ENCODE peak calls at places on chromosome 15, in ten cellular contexts. One of them, this sample, is unnamed.

GRCh38 chr15:44101944-44102343 is 93.1 kb downstream of the FRMD5 start:
- DNase-seq in AG09319: peak; percentile 46
- DNase-seq in esophagus muscularis mucosa: no peak
- DNase-seq in foreskin fibroblast: peak; percentile 73
- DNase-seq in transverse colon: no peak
- DNase-seq in fibroblast of the aortic adventitia: peak; percentile 91
- DNase-seq in stomach: no peak
- DNase-seq in PC-3: peak; percentile 53
- DNase-seq in sigmoid colon: no peak
- DNase-seq in glutamatergic neuron: no peak
- DNase-seq in this sample: no peak

GRCh38 chr15:59797756-59798604 is 108.9 kb upstream of the BNIP2 start:
- DNase-seq in sigmoid colon: no peak
- DNase-seq in stomach: no peak
- DNase-seq in glutamatergic neuron: no peak
- DNase-seq in PC-3: no peak
- DNase-seq in AG09319: no peak
- DNase-seq in esophagus muscularis mucosa: no peak
- DNase-seq in foreskin fibroblast: no peak
- DNase-seq in fibroblast of the aortic adventitia: no peak
- DNase-seq in transverse colon: no peak
- DNase-seq in this sample: no peak

GRCh38 chr15:80611543-80612080 is 83.5 kb upstream of the ABHD17C start:
- DNase-seq in sigmoid colon: no peak
- DNase-seq in PC-3: no peak
- DNase-seq in AG09319: no peak
- DNase-seq in foreskin fibroblast: no peak
- DNase-seq in fibroblast of the aortic adventitia: no peak
- DNase-seq in glutamatergic neuron: no peak
- DNase-seq in stomach: no peak
- DNase-seq in transverse colon: no peak
- DNase-seq in esophagus muscularis mucosa: no peak
- DNase-seq in this sample: no peak

GRCh38 chr15:23628612-23629233 is 18.9 kb downstream of the MAGEL2 start:
- DNase-seq in glutamatergic neuron: no peak
- DNase-seq in sigmoid colon: no peak
- DNase-seq in stomach: no peak
- DNase-seq in PC-3: no peak
- DNase-seq in fibroblast of the aortic adventitia: no peak
- DNase-seq in AG09319: no peak
- DNase-seq in esophagus muscularis mucosa: no peak
- DNase-seq in transverse colon: no peak
- DNase-seq in foreskin fibroblast: no peak
- DNase-seq in this sample: no peak

GRCh38 chr15:38129531-38130199 is 123.0 kb upstream of the SPRED1 start:
- DNase-seq in sigmoid colon: peak; percentile 95
- DNase-seq in PC-3: peak; percentile 99
- DNase-seq in AG09319: peak; percentile 97
- DNase-seq in glutamatergic neuron: no peak
- DNase-seq in esophagus muscularis mucosa: peak; percentile 96
- DNase-seq in stomach: peak; percentile 43
- DNase-seq in transverse colon: peak; percentile 69
- DNase-seq in foreskin fibroblast: peak; percentile 100
- DNase-seq in fibroblast of the aortic adventitia: peak; percentile 100
- DNase-seq in this sample: peak; percentile 9

GRCh38 chr15:58501006-58501405 is 69.2 kb downstream of the LIPC start:
- DNase-seq in transverse colon: no peak
- DNase-seq in PC-3: no peak
- DNase-seq in glutamatergic neuron: no peak
- DNase-seq in foreskin fibroblast: no peak
- DNase-seq in AG09319: no peak
- DNase-seq in esophagus muscularis mucosa: no peak
- DNase-seq in stomach: no peak
- DNase-seq in fibroblast of the aortic adventitia: no peak
- DNase-seq in sigmoid colon: no peak
- DNase-seq in this sample: no peak

GRCh38 chr15:87561641-87562040 is 694.9 kb downstream of the NTRK3 start:
- DNase-seq in glutamatergic neuron: no peak
- DNase-seq in AG09319: no peak
- DNase-seq in stomach: no peak
- DNase-seq in sigmoid colon: no peak
- DNase-seq in fibroblast of the aortic adventitia: no peak
- DNase-seq in PC-3: no peak
- DNase-seq in transverse colon: no peak
- DNase-seq in esophagus muscularis mucosa: no peak
- DNase-seq in foreskin fibroblast: no peak
- DNase-seq in this sample: no peak

GRCh38 chr15:48470096-48470495 is 138.9 kb downstream of the DUT start:
- DNase-seq in esophagus muscularis mucosa: no peak
- DNase-seq in foreskin fibroblast: no peak
- DNase-seq in sigmoid colon: no peak
- DNase-seq in AG09319: no peak
- DNase-seq in stomach: no peak
- DNase-seq in fibroblast of the aortic adventitia: no peak
- DNase-seq in transverse colon: no peak
- DNase-seq in PC-3: no peak
- DNase-seq in glutamatergic neuron: no peak
- DNase-seq in this sample: no peak

GRCh38 chr15:39077998-39078397 is 502.9 kb upstream of the THBS1 start:
- DNase-seq in sigmoid colon: no peak
- DNase-seq in transverse colon: no peak
- DNase-seq in foreskin fibroblast: no peak
- DNase-seq in stomach: no peak
- DNase-seq in AG09319: no peak
- DNase-seq in fibroblast of the aortic adventitia: no peak
- DNase-seq in glutamatergic neuron: no peak
- DNase-seq in PC-3: no peak
- DNase-seq in esophagus muscularis mucosa: no peak
- DNase-seq in this sample: no peak

GRCh38 chr15:35151782-35152181 is 66.7 kb upstream of the NANOGP8 start:
- DNase-seq in glutamatergic neuron: no peak
- DNase-seq in sigmoid colon: no peak
- DNase-seq in stomach: no peak
- DNase-seq in PC-3: peak; percentile 47
- DNase-seq in transverse colon: no peak
- DNase-seq in fibroblast of the aortic adventitia: no peak
- DNase-seq in esophagus muscularis mucosa: no peak
- DNase-seq in AG09319: no peak
- DNase-seq in foreskin fibroblast: no peak
- DNase-seq in this sample: no peak
- TF ChIP-seq CTCF in glutamatergic neuron: no peak
- TF ChIP-seq CTCF in sigmoid colon: no peak
- TF ChIP-seq CTCF in stomach: no peak
- TF ChIP-seq CTCF in PC-3: no peak
- TF ChIP-seq CTCF in transverse colon: no peak
- TF ChIP-seq CTCF in fibroblast of the aortic adventitia: no peak
- TF ChIP-seq CTCF in esophagus muscularis mucosa: no peak
- TF ChIP-seq CTCF in AG09319: no peak
- TF ChIP-seq CTCF in foreskin fibroblast: no peak
- TF ChIP-seq CTCF in this sample: no peak

DNA sequence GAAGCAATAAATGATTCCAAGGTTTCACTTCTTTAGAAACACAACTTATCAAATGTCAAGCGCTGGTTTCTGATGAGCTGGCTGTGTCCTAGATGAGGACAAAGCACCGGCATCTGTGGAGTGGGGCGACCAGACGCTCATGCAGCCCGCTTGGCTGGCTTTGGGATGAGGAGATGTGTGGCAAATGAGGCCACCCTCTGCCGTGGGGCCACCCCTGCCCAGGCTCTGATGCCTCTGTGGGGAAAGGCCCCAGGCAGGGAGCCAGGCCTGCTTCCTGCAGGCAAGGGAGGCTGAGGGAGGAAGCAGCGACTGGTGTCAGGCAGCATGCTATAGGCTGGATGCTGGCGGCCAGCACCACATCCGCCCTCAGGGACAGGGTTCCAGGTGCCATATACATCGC is 102.9 kb downstream of the HERC2 start:
- DNase-seq in AG09319: no peak
- DNase-seq in transverse colon: no peak
- DNase-seq in stomach: no peak
- DNase-seq in PC-3: no peak
- DNase-seq in sigmoid colon: no peak
- DNase-seq in glutamatergic neuron: no peak
- DNase-seq in foreskin fibroblast: no peak
- DNase-seq in fibroblast of the aortic adventitia: no peak
- DNase-seq in esophagus muscularis mucosa: no peak
- DNase-seq in this sample: no peak
- TF ChIP-seq CTCF in AG09319: no peak
- TF ChIP-seq CTCF in transverse colon: no peak
- TF ChIP-seq CTCF in stomach: no peak
- TF ChIP-seq CTCF in PC-3: no peak
- TF ChIP-seq CTCF in sigmoid colon: no peak
- TF ChIP-seq CTCF in glutamatergic neuron: no peak
- TF ChIP-seq CTCF in foreskin fibroblast: no peak
- TF ChIP-seq CTCF in fibroblast of the aortic adventitia: no peak
- TF ChIP-seq CTCF in esophagus muscularis mucosa: no peak
- TF ChIP-seq CTCF in this sample: no peak

DNA sequence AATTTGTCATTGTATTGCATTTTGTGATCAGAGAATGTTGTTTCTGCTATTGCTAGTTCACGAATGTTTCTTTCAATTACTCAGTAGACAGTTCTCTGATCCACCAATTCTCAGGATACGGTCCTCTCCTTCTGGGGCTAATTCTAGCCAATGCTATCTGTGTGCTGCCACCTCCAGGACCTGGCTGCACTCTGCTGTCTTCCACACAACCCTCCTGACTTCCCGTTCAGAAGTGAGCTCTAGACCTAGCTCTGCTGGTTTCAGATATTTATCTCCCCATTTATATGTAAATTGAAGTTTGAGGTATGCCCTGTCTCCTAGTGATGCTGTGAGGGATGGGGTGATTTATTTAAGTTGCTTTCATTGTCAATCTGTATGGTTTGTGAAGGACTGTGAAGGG is 21.7 kb upstream of the UBL7 start:
- DNase-seq in AG09319: no peak
- DNase-seq in stomach: no peak
- DNase-seq in sigmoid colon: no peak
- DNase-seq in glutamatergic neuron: no peak
- DNase-seq in foreskin fibroblast: no peak
- DNase-seq in esophagus muscularis mucosa: no peak
- DNase-seq in fibroblast of the aortic adventitia: peak; percentile 8
- DNase-seq in transverse colon: no peak
- DNase-seq in PC-3: peak; percentile 7
- DNase-seq in this sample: no peak
- TF ChIP-seq CTCF in AG09319: peak; percentile 3
- TF ChIP-seq CTCF in stomach: no peak
- TF ChIP-seq CTCF in sigmoid colon: no peak
- TF ChIP-seq CTCF in glutamatergic neuron: no peak
- TF ChIP-seq CTCF in foreskin fibroblast: peak; percentile 29
- TF ChIP-seq CTCF in esophagus muscularis mucosa: no peak
- TF ChIP-seq CTCF in fibroblast of the aortic adventitia: no peak
- TF ChIP-seq CTCF in transverse colon: no peak
- TF ChIP-seq CTCF in PC-3: peak; percentile 39
- TF ChIP-seq CTCF in this sample: peak; percentile 12

GRCh38 chr15:29695486-29696167 is 126.6 kb downstream of the TJP1 start:
- DNase-seq in sigmoid colon: no peak
- DNase-seq in stomach: no peak
- DNase-seq in esophagus muscularis mucosa: no peak
- DNase-seq in fibroblast of the aortic adventitia: no peak
- DNase-seq in PC-3: peak; percentile 34
- DNase-seq in AG09319: no peak
- DNase-seq in foreskin fibroblast: no peak
- DNase-seq in glutamatergic neuron: no peak
- DNase-seq in transverse colon: no peak
- DNase-seq in this sample: no peak
- TF ChIP-seq CTCF in sigmoid colon: no peak
- TF ChIP-seq CTCF in stomach: no peak
- TF ChIP-seq CTCF in esophagus muscularis mucosa: no peak
- TF ChIP-seq CTCF in fibroblast of the aortic adventitia: no peak
- TF ChIP-seq CTCF in PC-3: peak; percentile 46
- TF ChIP-seq CTCF in AG09319: no peak
- TF ChIP-seq CTCF in foreskin fibroblast: no peak
- TF ChIP-seq CTCF in glutamatergic neuron: no peak
- TF ChIP-seq CTCF in transverse colon: no peak
- TF ChIP-seq CTCF in this sample: no peak

GRCh38 chr15:77541421-77542181 is 91.1 kb downstream of the LINGO1 start:
- DNase-seq in AG09319: no peak
- DNase-seq in fibroblast of the aortic adventitia: peak; percentile 69
- DNase-seq in glutamatergic neuron: no peak
- DNase-seq in esophagus muscularis mucosa: no peak
- DNase-seq in sigmoid colon: peak; percentile 61
- DNase-seq in stomach: peak; percentile 42
- DNase-seq in PC-3: no peak
- DNase-seq in transverse colon: no peak
- DNase-seq in foreskin fibroblast: peak; percentile 38
- DNase-seq in this sample: no peak

GRCh38 chr15:77545058-77545457 is 87.7 kb downstream of the LINGO1 start:
- DNase-seq in esophagus muscularis mucosa: no peak
- DNase-seq in foreskin fibroblast: no peak
- DNase-seq in glutamatergic neuron: no peak
- DNase-seq in fibroblast of the aortic adventitia: no peak
- DNase-seq in AG09319: no peak
- DNase-seq in sigmoid colon: no peak
- DNase-seq in stomach: no peak
- DNase-seq in transverse colon: no peak
- DNase-seq in PC-3: no peak
- DNase-seq in this sample: no peak

GRCh38 chr15:77544162-77544561 is 88.5 kb downstream of the LINGO1 start:
- DNase-seq in PC-3: no peak
- DNase-seq in stomach: no peak
- DNase-seq in foreskin fibroblast: no peak
- DNase-seq in AG09319: no peak
- DNase-seq in transverse colon: no peak
- DNase-seq in glutamatergic neuron: no peak
- DNase-seq in fibroblast of the aortic adventitia: no peak
- DNase-seq in esophagus muscularis mucosa: no peak
- DNase-seq in sigmoid colon: peak; percentile 52
- DNase-seq in this sample: no peak

GRCh38 chr15:77542491-77543001 is 90.2 kb downstream of the LINGO1 start:
- DNase-seq in stomach: no peak
- DNase-seq in glutamatergic neuron: no peak
- DNase-seq in AG09319: no peak
- DNase-seq in PC-3: peak; percentile 72
- DNase-seq in sigmoid colon: peak; percentile 62
- DNase-seq in esophagus muscularis mucosa: no peak
- DNase-seq in fibroblast of the aortic adventitia: peak; percentile 13
- DNase-seq in foreskin fibroblast: peak; percentile 26
- DNase-seq in transverse colon: no peak
- DNase-seq in this sample: no peak

GRCh38 chr15:77543159-77543882 is 89.4 kb downstream of the LINGO1 start:
- DNase-seq in transverse colon: peak; percentile 87
- DNase-seq in glutamatergic neuron: peak; percentile 86
- DNase-seq in esophagus muscularis mucosa: peak; percentile 94
- DNase-seq in AG09319: peak; percentile 67
- DNase-seq in fibroblast of the aortic adventitia: peak; percentile 87
- DNase-seq in PC-3: peak; percentile 87
- DNase-seq in foreskin fibroblast: peak; percentile 77
- DNase-seq in sigmoid colon: peak; percentile 93
- DNase-seq in stomach: peak; percentile 90
- DNase-seq in this sample: peak; percentile 83
- TF ChIP-seq CTCF in transverse colon: peak; percentile 99
- TF ChIP-seq CTCF in glutamatergic neuron: peak; percentile 91
- TF ChIP-seq CTCF in esophagus muscularis mucosa: peak; percentile 99
- TF ChIP-seq CTCF in AG09319: peak; percentile 96
- TF ChIP-seq CTCF in fibroblast of the aortic adventitia: peak; percentile 92
- TF ChIP-seq CTCF in PC-3: peak; percentile 99
- TF ChIP-seq CTCF in foreskin fibroblast: peak; percentile 99
- TF ChIP-seq CTCF in sigmoid colon: peak; percentile 97
- TF ChIP-seq CTCF in stomach: peak; percentile 28
- TF ChIP-seq CTCF in this sample: peak; percentile 99

DNA sequence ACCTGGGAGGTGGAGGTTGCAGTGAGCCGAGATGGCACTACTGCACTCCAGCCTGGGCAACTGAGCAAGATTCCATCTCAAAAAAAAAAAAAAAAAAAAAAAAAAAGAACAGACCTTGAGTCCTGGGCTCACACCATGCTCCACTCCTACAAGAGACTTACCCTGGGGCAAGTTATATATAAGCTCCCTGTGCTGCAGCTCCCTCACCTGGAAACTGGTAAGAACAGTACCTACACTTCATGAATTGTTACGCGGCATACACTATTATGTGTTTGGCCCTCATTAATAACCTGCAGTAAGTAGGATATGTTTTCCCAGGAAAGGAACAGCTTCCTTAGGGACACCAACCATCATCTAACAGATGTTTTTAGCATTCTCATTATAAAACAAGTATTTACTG is 119.6 kb downstream of the FMN1 start:
- DNase-seq in glutamatergic neuron: no peak
- DNase-seq in AG09319: no peak
- DNase-seq in fibroblast of the aortic adventitia: no peak
- DNase-seq in foreskin fibroblast: no peak
- DNase-seq in sigmoid colon: no peak
- DNase-seq in transverse colon: peak; percentile 39
- DNase-seq in PC-3: peak; percentile 58
- DNase-seq in esophagus muscularis mucosa: no peak
- DNase-seq in stomach: no peak
- DNase-seq in this sample: no peak
- TF ChIP-seq CTCF in glutamatergic neuron: no peak
- TF ChIP-seq CTCF in AG09319: no peak
- TF ChIP-seq CTCF in fibroblast of the aortic adventitia: no peak
- TF ChIP-seq CTCF in foreskin fibroblast: no peak
- TF ChIP-seq CTCF in sigmoid colon: no peak
- TF ChIP-seq CTCF in transverse colon: peak; percentile 48
- TF ChIP-seq CTCF in PC-3: peak; percentile 55
- TF ChIP-seq CTCF in esophagus muscularis mucosa: no peak
- TF ChIP-seq CTCF in stomach: no peak
- TF ChIP-seq CTCF in this sample: no peak